ENCODE peak calls at places on chromosomes 6 and 20, in five cellular contexts. R is sigmoid colon, L is transverse colon, T is thyroid gland, V is ovary. Q is an unnamed sample.

GRCh38 chr6:13105139-13105538 is 223.2 kb downstream of the TBC1D7 start:
- DNase-seq in R (no peak), L (no peak), T (no peak), V (no peak), Q (no peak)

GRCh38 chr6:83868639-83869038 is 9.2 kb downstream of the CYB5R4 start:
- DNase-seq in R (no peak), L (no peak), T (no peak), V (no peak), Q (no peak)

GRCh38 chr6:44225579-44226325 is 2.4 kb downstream of the SLC29A1 start:
- DNase-seq in R (no peak), L (no peak), T (no peak), V (no peak), Q (no peak)

GRCh38 chr6:122308074-122308473 is 91.4 kb upstream of the HSF2 start:
- DNase-seq in R (no peak), L (no peak), T (no peak), V (no peak), Q (no peak)

GRCh38 chr20:63657260-63657936 is 714 bp upstream of the RTEL1 start:
- DNase-seq in R (peak; percentile 64), L (no peak), T (no peak), V (no peak), Q (no peak)

GRCh38 chr6:453152-453551 is 61.6 kb downstream of the IRF4 start:
- DNase-seq in R (peak; percentile 78), L (no peak), T (no peak), V (no peak), Q (no peak)

GRCh38 chr6:116115781-116116180 is 10.2 kb downstream of the COL10A1 start:
- DNase-seq in R (no peak), L (no peak), T (no peak), V (no peak), Q (no peak)

GRCh38 chr6:1346556-1347186 is 34.8 kb downstream of the FOXQ1 start:
- DNase-seq in R (no peak), L (no peak), T (peak; percentile 61), V (no peak), Q (no peak)

GRCh38 chr6:109671721-109672120 is 19.3 kb downstream of the AK9 start:
- DNase-seq in R (no peak), L (no peak), T (no peak), V (no peak), Q (no peak)

GRCh38 chr6:46366190-46366900 is 124.9 kb downstream of the RCAN2 start:
- DNase-seq in R (no peak), L (no peak), T (no peak), V (no peak), Q (no peak)

GRCh38 chr6:7758456-7758855 is 32.6 kb downstream of the BMP6 start:
- DNase-seq in R (no peak), L (no peak), T (peak; percentile 4), V (peak; percentile 46), Q (no peak)

GRCh38 chr6:130969807-130970491 is 93.1 kb downstream of the EPB41L2 start:
- DNase-seq in R (peak; percentile 73), L (no peak), T (peak; percentile 18), V (no peak), Q (no peak)

DNA sequence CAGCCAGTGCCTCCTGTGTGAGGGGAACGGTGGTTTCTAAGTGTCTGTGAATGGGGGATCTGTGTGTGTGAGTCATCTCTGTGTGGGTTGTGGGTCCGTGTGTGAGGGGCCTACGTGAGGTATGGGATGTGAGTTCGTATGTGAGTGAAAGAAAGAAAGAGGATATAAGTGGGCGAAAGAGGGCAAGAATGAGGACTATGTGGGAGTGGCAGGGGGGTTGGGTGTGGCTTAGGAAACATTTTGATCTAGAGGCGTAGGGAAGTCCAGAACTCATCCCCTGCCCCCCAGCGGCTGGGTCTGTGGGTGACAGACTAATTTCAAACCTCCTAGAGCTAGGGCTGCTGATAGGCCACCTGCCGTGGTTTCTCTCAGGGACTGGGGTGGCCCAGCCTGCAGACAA is 35.5 kb downstream of the DHX35 start:
- DNase-seq in R (no peak), L (no peak), T (no peak), V (no peak), Q (no peak)
- TF ChIP-seq POLR2A in R (no peak), L (no peak), T (no peak), V (no peak), Q (no peak)

GRCh38 chr6:144898052-144898689 is 613.0 kb downstream of the UTRN start:
- DNase-seq in R (no peak), L (no peak), T (no peak), V (no peak), Q (no peak)
- H3K27ac ChIP-seq in R (no peak overlapping the region), L (no peak overlapping the region), T (no peak overlapping the region), V (no peak overlapping the region), Q (no peak overlapping the region)

GRCh38 chr6:36548401-36548743 is 1.1 kb upstream of the STK38 start:
- DNase-seq in R (no peak), L (no peak), T (no peak), V (no peak), Q (no peak)
- H3K4me1 ChIP-seq in R (peaks cover 34% of the 10 kb centered on the region), L (peaks cover 33% of the 10 kb centered on the region), T (peaks cover 8% of the 10 kb centered on the region), V (peaks cover 9% of the 10 kb centered on the region), Q (no peaks in the 10 kb centered on the region)

GRCh38 chr6:89826029-89826528 is 3.6 kb upstream of the CASP8AP2 start:
- DNase-seq in R (no peak), L (no peak), T (peak; percentile 45), V (no peak), Q (no peak)

GRCh38 chr6:89834884-89835792 is 5.5 kb downstream of the CASP8AP2 start:
- DNase-seq in R (no peak), L (no peak), T (no peak), V (no peak), Q (no peak)

GRCh38 chr6:89830385-89830809 is 717 bp downstream of the CASP8AP2 start:
- DNase-seq in R (no peak), L (no peak), T (no peak), V (no peak), Q (no peak)

GRCh38 chr6:89828988-89829590 is 591 bp upstream of the CASP8AP2 start:
- DNase-seq in R (peak; percentile 65), L (peak; percentile 22), T (no peak), V (no peak), Q (no peak)

GRCh38 chr6:89829591-89830384 is at the start of gene CASP8AP2:
- DNase-seq in R (peak; percentile 97), L (peak; percentile 97), T (peak; percentile 95), V (peak; percentile 93), Q (peak; percentile 94)
- TF ChIP-seq POLR2A in R (peak; percentile 44), L (no peak), T (peak; percentile 86), V (peak; percentile 36), Q (peak; percentile 93)

GRCh38 chr6:65746302-65746701 is 39.3 kb upstream of the EYS start:
- DNase-seq in R (no peak), L (no peak), T (no peak), V (no peak), Q (no peak)

GRCh38 chr6:65745614-65746013 is 38.6 kb upstream of the EYS start:
- DNase-seq in R (no peak), L (no peak), T (no peak), V (no peak), Q (no peak)
- H3K27ac ChIP-seq in R (no peak overlapping the region), L (no peak overlapping the region), T (no peak overlapping the region), V (no peak overlapping the region), Q (no peak overlapping the region)

GRCh38 chr6:129661478-129662405 is 48.2 kb downstream of the ARHGAP18 start:
- DNase-seq in R (no peak), L (no peak), T (peak; percentile 53), V (peak; percentile 46), Q (no peak)

GRCh38 chr6:129659590-129660345 is 50.2 kb downstream of the ARHGAP18 start:
- DNase-seq in R (no peak), L (no peak), T (peak; percentile 15), V (no peak), Q (peak; percentile 40)

GRCh38 chr6:129660346-129660676 is 49.7 kb downstream of the ARHGAP18 start:
- DNase-seq in R (no peak), L (no peak), T (peak; percentile 20), V (no peak), Q (no peak)

GRCh38 chr6:129657433-129657832 is 52.5 kb downstream of the ARHGAP18 start:
- DNase-seq in R (no peak), L (no peak), T (no peak), V (no peak), Q (no peak)

GRCh38 chr6:129659167-129659566 is 50.8 kb downstream of the ARHGAP18 start:
- DNase-seq in R (no peak), L (no peak), T (no peak), V (no peak), Q (no peak)
- H3K4me1 ChIP-seq in R (peaks cover 6% of the 10 kb centered on the region), L (peaks cover 22% of the 10 kb centered on the region), T (peaks cover 26% of the 10 kb centered on the region), V (peaks cover 5% of the 10 kb centered on the region), Q (peaks cover 5% of the 10 kb centered on the region)

Q was measured in heart left ventricle.